ENCODE peak calls at places on chromosomes 6 and 20, in eight cellular contexts. O is HCT116, C is Panc1, D is GM12878, G is K562, H is HepG2, F is upper lobe of left lung, E is GM23338. R is an unnamed sample. For H3K36me3, the result is how much of the 10 kb centered on the place peaks cover.

GRCh38 chr20:55353206-55353605 is 652.1 kb downstream of the CBLN4 start:
- ATAC-seq in G (no peak), D (no peak), C (no peak), H (no peak), O (no peak), F (no peak), E (no peak), R (no peak)

GRCh38 chr6:116278478-116278822 is 1.3 kb downstream of the TSPYL1 start:
- ATAC-seq in G (peak), D (no peak), E (no peak), C (peak), O (no peak), F (no peak), H (peak), R (no peak)

GRCh38 chr20:13231031-13231752 is 10.1 kb downstream of the ISM1 start:
- ATAC-seq in D (no peak), H (peak), F (no peak), C (no peak), O (no peak), E (peak), G (no peak), R (peak)

GRCh38 chr6:143696327-143697000 is 18.7 kb downstream of the PHACTR2 start:
- ATAC-seq in G (no peak), D (no peak), H (no peak), F (peak), E (no peak), C (no peak), O (no peak), R (no peak)

GRCh38 chr6:150741633-150742200 is 123.8 kb upstream of the MTHFD1L start:
- ATAC-seq in H (peak), F (no peak), E (peak), C (no peak), O (peak), D (peak), G (peak), R (no peak)

GRCh38 chr20:51158226-51158625 is 135.3 kb upstream of the KCNG1 start:
- ATAC-seq in H (no peak), C (no peak), O (no peak), G (no peak), F (no peak), E (no peak), D (no peak), R (no peak)

GRCh38 chr6:78916411-78916810 is 49.1 kb downstream of the IRAK1BP1 start:
- ATAC-seq in O (no peak), H (no peak), C (no peak), D (no peak), G (no peak), E (no peak), F (no peak), R (no peak)

GRCh38 chr6:92784235-92784634 is 635.1 kb downstream of the EPHA7 start:
- ATAC-seq in F (no peak), G (no peak), H (no peak), C (no peak), D (no peak), E (peak), O (no peak), R (no peak)

GRCh38 chr6:148435386-148435785 is 92.7 kb downstream of the SASH1 start:
- ATAC-seq in F (no peak), C (no peak), H (no peak), O (no peak), D (no peak), G (no peak), E (no peak), R (no peak)

GRCh38 chr20:63158845-63159244 is 57.1 kb downstream of the YTHDF1 start:
- ATAC-seq in O (no peak), D (no peak), H (no peak), E (no peak), G (no peak), C (no peak), F (no peak), R (no peak)

GRCh38 chr6:149864578-149865535 is 698 bp upstream of the LRP11 start:
- ATAC-seq in G (peak), D (peak), H (peak), E (peak), O (peak), F (peak), C (peak), R (peak)

GRCh38 chr6:114068119-114068518 is 97.2 kb upstream of the HDAC2 start:
- ATAC-seq in O (no peak), C (no peak), D (no peak), G (no peak), E (no peak), F (no peak), H (no peak), R (no peak)

GRCh38 chr20:63943808-63944077 is 12.5 kb downstream of the UCKL1 start:
- ATAC-seq in H (no peak), D (no peak), F (no peak), C (no peak), G (no peak), O (no peak), E (no peak), R (no peak)

GRCh38 chr20:24773751-24774201 is 175.3 kb upstream of the CST7 start:
- ATAC-seq in H (no peak), D (peak), G (no peak), F (no peak), E (no peak), C (peak), O (no peak), R (no peak)

GRCh38 chr20:48734104-48734749 is 93.6 kb downstream of the PREX1 start:
- ATAC-seq in G (no peak), O (no peak), H (no peak), C (no peak), D (no peak), F (no peak), E (no peak), R (no peak)

GRCh38 chr6:167588181-167588919 is 238.4 kb upstream of the AFDN start:
- ATAC-seq in E (no peak), H (peak), F (peak), C (peak), D (no peak), G (no peak), O (no peak), R (no peak)

GRCh38 chr20:3843490-3843889 is 3.1 kb upstream of the MAVS start:
- ATAC-seq in O (peak), E (no peak), D (no peak), G (peak), F (no peak), C (no peak), H (no peak), R (no peak)

GRCh38 chr20:3847419-3847940 is 846 bp downstream of the MAVS start:
- ATAC-seq in O (no peak), D (no peak), G (no peak), E (no peak), C (no peak), F (no peak), H (peak), R (no peak)

GRCh38 chr20:3848565-3848964 is 1.9 kb downstream of the MAVS start:
- ATAC-seq in D (no peak), H (no peak), C (no peak), O (no peak), G (no peak), E (no peak), F (no peak), R (no peak)

GRCh38 chr20:3846378-3846739 is 275 bp upstream of the MAVS start:
- ATAC-seq in E (no peak), D (no peak), C (no peak), O (no peak), G (no peak), F (no peak), H (no peak), R (no peak)

DNA sequence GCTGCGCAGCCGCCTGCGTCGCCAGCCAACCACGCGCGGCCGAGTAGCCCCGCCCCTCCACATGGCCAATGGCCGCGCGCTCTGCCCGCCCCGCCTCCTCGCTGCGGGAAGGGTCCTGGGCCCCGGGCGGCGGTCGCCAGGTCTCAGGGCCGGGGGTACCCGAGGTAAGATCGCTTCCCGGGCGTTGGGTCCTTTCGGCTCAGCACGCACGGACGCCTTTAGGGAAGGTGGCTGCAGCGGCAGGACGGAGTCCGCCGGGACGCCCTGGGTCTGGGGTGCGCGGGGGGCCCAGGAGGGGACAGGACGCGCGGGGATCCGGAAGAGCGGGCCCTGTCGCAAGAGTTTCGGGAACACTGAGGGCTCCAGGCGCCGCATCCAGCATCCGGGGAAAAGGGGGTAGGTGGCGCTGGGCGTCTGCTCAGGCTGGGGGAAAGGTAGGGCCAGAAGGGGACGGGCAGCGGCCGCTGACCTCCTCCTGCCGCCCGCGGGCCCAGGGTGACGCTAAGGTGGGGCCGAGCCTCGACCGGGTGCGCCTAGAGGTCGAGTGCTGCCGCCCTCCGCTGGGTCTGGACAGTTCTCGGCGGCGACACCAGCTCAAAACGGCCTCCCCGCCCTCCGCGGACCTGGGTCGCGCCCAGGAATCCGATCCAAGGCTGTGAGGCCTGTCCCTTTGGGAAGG is at the start of gene MAVS:
- ATAC-seq in G (peak), H (peak), C (peak), E (peak), O (peak), D (peak), F (peak), R (peak)
- TF ChIP-seq POLR2AphosphoS5 in G (peak), H (peak), C (peak), E (peak), O (peak), D (peak), F (peak), R (peak)

DNA sequence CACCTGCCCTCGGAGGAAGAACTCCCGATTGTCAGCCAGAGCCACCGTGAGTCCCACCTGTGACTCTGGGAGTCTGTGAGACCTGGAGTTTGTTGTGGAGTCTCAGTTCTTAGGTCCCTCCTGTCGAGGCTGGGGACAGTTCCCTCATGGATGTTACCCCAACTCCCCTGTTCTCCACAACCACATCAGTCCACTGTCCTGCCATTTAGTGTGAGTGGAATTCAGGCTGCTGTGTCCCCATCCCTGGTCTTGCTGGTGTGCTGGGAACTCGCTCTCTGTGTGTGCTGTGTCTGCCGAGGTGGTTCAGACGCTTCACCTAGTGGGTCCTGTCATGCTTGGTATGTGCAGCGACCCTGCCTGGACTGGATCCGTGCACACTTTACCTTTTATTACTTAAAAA is 163.2 kb downstream of the DTNBP1 start:
- ATAC-seq in O (no peak), F (no peak), D (no peak), C (no peak), H (no peak), E (no peak), G (no peak), R (no peak)
- H3K36me3 ChIP-seq in O (under half), F (under half), D (under half), C (under half), H (under half), E (half or more), G (half or more), R (under half)

GRCh38 chr6:32519117-32519909 is 10.8 kb downstream of the HLA-DRB5 start:
- ATAC-seq in O (no peak), E (no peak), D (no peak), G (no peak), F (no peak), H (no peak), C (no peak), R (no peak)
- TF ChIP-seq POLR2AphosphoS5 in O (no peak), E (no peak), D (no peak), G (no peak), F (no peak), H (no peak), C (no peak), R (no peak)

GRCh38 chr6:30555428-30556005 is 772 bp downstream of the GNL1 start:
- ATAC-seq in H (peak), E (peak), C (no peak), G (peak), D (peak), F (no peak), O (no peak), R (peak)

GRCh38 chr6:30554962-30555361 is 1.3 kb downstream of the GNL1 start:
- ATAC-seq in E (no peak), G (no peak), F (no peak), C (no peak), H (no peak), D (no peak), O (no peak), R (no peak)

GRCh38 chr6:30556714-30556963 is 350 bp upstream of the GNL1 start:
- ATAC-seq in C (no peak), H (no peak), D (no peak), O (no peak), G (no peak), F (no peak), E (no peak), R (no peak)

GRCh38 chr6:30556006-30556713 is at the start of gene GNL1:
- ATAC-seq in F (peak), H (peak), E (peak), C (peak), O (peak), D (peak), G (peak), R (peak)

DNA sequence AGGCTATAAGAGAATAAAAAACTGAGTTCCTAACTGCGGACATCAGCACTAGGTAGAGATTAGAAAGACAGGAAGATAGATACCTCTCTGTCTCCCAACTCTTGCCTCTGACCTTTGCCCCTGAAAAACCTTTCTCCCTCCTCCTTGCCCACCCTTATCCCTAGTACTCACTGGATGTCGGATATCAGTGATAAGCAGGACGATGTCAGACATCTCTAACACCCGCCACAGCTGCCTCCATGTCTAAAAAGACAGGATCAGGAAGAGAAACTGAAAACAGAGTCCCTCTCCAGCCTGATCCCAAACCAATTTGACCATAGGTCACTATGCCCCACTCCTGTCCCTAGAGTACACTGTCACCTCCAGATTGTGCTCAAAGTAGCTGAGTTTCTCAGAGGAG is 1.9 kb downstream of the GNL1 start:
- ATAC-seq in D (no peak), F (no peak), C (no peak), G (no peak), E (no peak), O (no peak), H (no peak), R (no peak)
- H3K36me3 ChIP-seq in D (under half), F (under half), C (under half), G (half or more), E (under half), O (under half), H (under half), R (half or more)

DNA sequence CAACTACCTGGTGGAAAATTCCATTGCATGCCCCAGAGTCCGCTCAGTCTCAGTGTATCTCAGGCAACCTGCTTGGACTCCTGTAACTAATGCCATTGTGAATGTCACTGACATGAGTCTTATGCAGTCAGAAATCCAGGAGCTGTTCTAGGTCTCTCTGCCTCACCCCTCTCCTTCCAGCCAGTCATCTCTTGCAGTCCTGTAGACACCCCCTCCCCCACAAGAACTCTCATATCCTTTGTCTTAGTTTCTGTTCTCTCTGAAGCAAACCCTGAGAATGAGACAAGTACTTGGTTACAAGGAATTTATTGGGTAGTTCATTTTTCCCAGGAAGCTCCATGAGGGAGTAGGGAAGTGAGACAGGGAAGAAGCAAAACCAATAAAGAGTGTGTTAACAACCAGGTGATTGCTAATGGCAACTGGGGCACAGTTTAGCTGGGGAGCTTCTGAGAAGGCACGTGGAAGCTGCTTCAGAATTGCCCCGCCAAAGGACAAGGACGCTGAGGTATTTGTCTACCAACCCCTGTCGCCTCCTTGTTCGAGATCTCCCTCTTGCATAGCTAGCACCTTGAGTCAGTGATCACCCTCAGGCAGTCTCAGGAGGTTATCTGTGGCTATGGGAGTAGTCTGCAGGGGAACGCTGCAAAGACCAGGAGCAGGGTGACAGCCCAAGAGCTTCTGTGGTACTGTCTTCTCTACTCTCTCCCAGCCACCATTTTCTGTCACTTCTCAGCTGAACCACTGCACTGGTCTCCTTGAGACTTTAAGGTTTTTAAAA is 911.4 kb upstream of the FLRT3 start:
- ATAC-seq in E (no peak), C (no peak), F (peak), H (peak), G (no peak), D (peak), O (no peak), R (no peak)
- TF ChIP-seq POLR2AphosphoS5 in E (no peak), C (no peak), F (no peak), H (no peak), G (no peak), D (no peak), O (no peak), R (no peak)

GRCh38 chr6:157220485-157220884 is 102.8 kb downstream of the TMEM242 start:
- ATAC-seq in H (no peak), D (no peak), F (no peak), O (no peak), G (no peak), C (no peak), E (no peak), R (no peak)
- H3K36me3 ChIP-seq in H (under half), D (under half), F (under half), O (under half), G (under half), C (under half), E (under half), R (under half)

GRCh38 chr6:129340983-129341382 is 369.0 kb downstream of the ARHGAP18 start:
- ATAC-seq in O (no peak), F (no peak), C (no peak), D (no peak), H (no peak), G (no peak), E (no peak), R (peak)

GRCh38 chr6:129345890-129346289 is 364.1 kb downstream of the ARHGAP18 start:
- ATAC-seq in G (no peak), F (no peak), O (no peak), H (no peak), E (no peak), D (no peak), C (no peak), R (no peak)

GRCh38 chr6:129338683-129339082 is 371.3 kb downstream of the ARHGAP18 start:
- ATAC-seq in F (no peak), O (no peak), C (no peak), H (no peak), D (no peak), G (no peak), E (no peak), R (no peak)

GRCh38 chr6:129346964-129347363 is 363.0 kb downstream of the ARHGAP18 start:
- ATAC-seq in E (no peak), D (no peak), C (no peak), G (no peak), H (no peak), F (no peak), O (no peak), R (no peak)

DNA sequence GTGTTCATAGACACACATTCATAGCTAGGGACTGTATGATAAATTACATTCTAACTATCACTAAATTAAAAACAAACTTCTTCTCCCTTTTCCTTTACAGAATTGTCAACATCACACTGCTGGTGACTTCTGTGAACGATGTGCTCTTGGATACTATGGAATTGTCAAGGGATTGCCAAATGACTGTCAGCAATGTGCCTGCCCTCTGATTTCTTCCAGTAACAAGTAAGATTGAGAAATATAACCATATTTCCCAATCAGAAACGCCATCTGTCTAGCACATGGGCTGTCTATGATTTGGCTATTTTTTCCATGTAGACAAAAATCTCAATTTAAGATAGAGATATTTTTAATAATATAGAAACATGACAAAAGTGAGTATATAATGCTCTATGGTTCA is 367.7 kb downstream of the ARHGAP18 start:
- ATAC-seq in C (no peak), H (no peak), E (no peak), D (no peak), G (no peak), F (no peak), O (no peak), R (peak)
- TF ChIP-seq POLR2AphosphoS5 in C (no peak), H (no peak), E (no peak), D (no peak), G (no peak), F (peak), O (no peak), R (peak)

GRCh38 chr6:169685860-169686259 is 16.0 kb downstream of the WDR27 start:
- ATAC-seq in D (no peak), O (no peak), E (no peak), C (no peak), H (no peak), F (no peak), G (no peak), R (no peak)
- H3K36me3 ChIP-seq in D (under half), O (under half), E (under half), C (under half), H (under half), F (under half), G (under half), R (half or more)

R was measured in gastroesophageal sphincter.